ENCODE peak calls at places on chromosomes 3 and 15, in four cellular contexts. Q is HEK293T, K is right lobe of liver, Z is fibroblast of mammary gland. V is an unnamed sample.

GRCh38 chr3:194303749-194304148 is 47.4 kb downstream of the CPN2 start:
- DNase-seq in Z (no peak), Q (no peak), K (no peak), V (no peak)

GRCh38 chr3:67593761-67594234 is 60.6 kb downstream of the SUCLG2 start:
- DNase-seq in K (no peak), Q (no peak), Z (peak; percentile 68), V (no peak)

GRCh38 chr3:87791248-87792027 is 267.4 kb downstream of the CGGBP1 start:
- DNase-seq in Q (no peak), K (no peak), Z (no peak), V (no peak)

GRCh38 chr15:90902996-90903732 is at the start of gene MAN2A2:
- DNase-seq in Q (peak; percentile 75), Z (peak; percentile 28), K (peak; percentile 85), V (peak; percentile 91)

GRCh38 chr3:58183891-58184290 is 26.9 kb downstream of the DNASE1L3 start:
- DNase-seq in Z (no peak), Q (no peak), K (no peak), V (no peak)

GRCh38 chr15:78303729-78304486 is 4.5 kb upstream of the SKIC8 start:
- DNase-seq in Q (no peak), Z (no peak), K (no peak), V (no peak)

GRCh38 chr15:96972201-96972600 is 641.7 kb downstream of the NR2F2 start:
- DNase-seq in Q (no peak), Z (no peak), K (no peak), V (no peak)

GRCh38 chr3:141373768-141374526 is 5.6 kb downstream of the ZBTB38 start:
- DNase-seq in Q (no peak), Z (peak; percentile 54), K (no peak), V (no peak)

GRCh38 chr3:37546876-37547275 is 314.8 kb upstream of the CTDSPL start:
- DNase-seq in K (no peak), Z (peak; percentile 49), Q (peak; percentile 58), V (no peak)

GRCh38 chr3:15942462-15942861 is 144.7 kb upstream of the ANKRD28 start:
- DNase-seq in K (no peak), Q (no peak), Z (no peak), V (no peak)

GRCh38 chr3:30311781-30312180 is 294.6 kb upstream of the TGFBR2 start:
- DNase-seq in Q (no peak), Z (no peak), K (no peak), V (peak; percentile 56)

GRCh38 chr3:41482134-41482533 is 282.8 kb downstream of the CTNNB1 start:
- DNase-seq in Z (no peak), Q (no peak), K (no peak), V (no peak)

GRCh38 chr3:51620543-51620942 is 50.5 kb upstream of the TEX264 start:
- DNase-seq in K (no peak), Q (no peak), Z (peak; percentile 76), V (no peak)

GRCh38 chr15:92683511-92683834 is 27.9 kb upstream of the FAM174B start:
- DNase-seq in Z (peak; percentile 14), K (peak; percentile 46), Q (no peak), V (peak; percentile 74)

GRCh38 chr3:90055721-90056120 is 948.3 kb downstream of the EPHA3 start:
- DNase-seq in K (no peak), Z (no peak), Q (no peak), V (no peak)

GRCh38 chr3:83934208-83935150 is 1024.3 kb upstream of the CADM2 start:
- DNase-seq in Q (no peak), K (no peak), Z (no peak), V (no peak)

GRCh38 chr3:74862501-74862900 is 248.0 kb upstream of the CNTN3 start:
- DNase-seq in K (no peak), Q (no peak), Z (peak; percentile 3), V (no peak)

GRCh38 chr3:150922611-150923010 is 17.4 kb upstream of the MINDY4B start:
- DNase-seq in K (no peak), Q (peak; percentile 72), Z (no peak), V (no peak)

GRCh38 chr3:81245505-81245904 is 515.9 kb downstream of the GBE1 start:
- DNase-seq in K (no peak), Z (peak; percentile 4), Q (no peak), V (no peak)

GRCh38 chr3:67083277-67083676 is 85.2 kb downstream of the KBTBD8 start:
- DNase-seq in Z (peak; percentile 39), Q (no peak), K (no peak), V (no peak)

GRCh38 chr15:89912674-89913396 is at the start of gene ARPIN:
- DNase-seq in Z (peak; percentile 31), K (peak; percentile 60), Q (peak; percentile 79), V (peak; percentile 73)

GRCh38 chr3:10983219-10983916 is 9.2 kb upstream of the SLC6A1 start:
- DNase-seq in Q (peak; percentile 71), K (no peak), Z (peak; percentile 30), V (no peak)

GRCh38 chr3:13687409-13687989 is 138.6 kb downstream of the FBLN2 start:
- DNase-seq in K (no peak), Q (no peak), Z (no peak), V (no peak)

V was measured in pancreas.